ENCODE peak calls at places on chromosome 7, in ten cellular contexts. N is stomach; I is fibroblast of pulmonary artery; J is NCI-H1092 treated with DMSO at 0.1 percent for 48 hours; V is activated CD4-positive, alpha-beta T cell treated with anti-CD3 and anti-CD28 coated beads, Interleukin-2, amount 10 ng/mL, durations not matched to agents 24 days and 14 days; P is CD4-positive, alpha-beta T cell; Y is cardiac muscle cell; G is fibroblast of the conjunctiva; F is right lobe of liver; U is GM13977. H is an unnamed sample.

GRCh38 chr7:54811925-54812264 is 52.9 kb upstream of the SEC61G start:
- DNase-seq in P (no peak), N (no peak), F (no peak), U (no peak), Y (peak), V (peak), G (no peak), I (peak), J (no peak), H (no peak)

GRCh38 chr7:150910996-150911422 is 58.7 kb downstream of the AOC1 start:
- DNase-seq in G (no peak), J (no peak), N (no peak), I (no peak), V (no peak), F (no peak), U (no peak), Y (no peak), P (no peak), H (no peak)

GRCh38 chr7:2123360-2123759 is 109.4 kb downstream of the MAD1L1 start:
- DNase-seq in Y (no peak), I (no peak), U (no peak), F (no peak), N (no peak), G (no peak), V (no peak), P (no peak), J (peak), H (no peak)

GRCh38 chr7:103413407-103413806 is 32.6 kb downstream of the SLC26A5 start:
- DNase-seq in N (no peak), F (no peak), G (no peak), P (no peak), I (no peak), J (no peak), V (no peak), U (no peak), Y (no peak), H (no peak)

GRCh38 chr7:30028749-30029635 is 780 bp downstream of the PLEKHA8 start:
- DNase-seq in N (no peak), U (peak), I (peak), Y (peak), P (no peak), G (no peak), F (no peak), V (no peak), J (no peak), H (peak)

GRCh38 chr7:8387551-8388256 is 45.7 kb upstream of the NXPH1 start:
- DNase-seq in U (no peak), V (no peak), Y (no peak), N (no peak), J (no peak), I (no peak), P (no peak), F (no peak), G (no peak), H (no peak)

GRCh38 chr7:8197994-8198698 is 63.8 kb downstream of the ICA1 start:
- DNase-seq in V (peak), F (no peak), I (no peak), P (no peak), N (no peak), J (no peak), U (no peak), Y (no peak), G (no peak), H (no peak)

GRCh38 chr7:45239486-45239885 is 81.9 kb downstream of the RAMP3 start:
- DNase-seq in I (peak), U (no peak), F (no peak), J (no peak), P (no peak), G (peak), V (no peak), N (no peak), Y (peak), H (peak)

GRCh38 chr7:21653623-21654022 is 110.8 kb downstream of the DNAH11 start:
- DNase-seq in I (no peak), F (no peak), P (no peak), J (no peak), U (no peak), G (no peak), V (no peak), Y (no peak), N (no peak), H (no peak)

GRCh38 chr7:123398931-123399330 is 135.5 kb downstream of the IQUB start:
- DNase-seq in P (no peak), V (no peak), N (no peak), G (no peak), J (no peak), F (no peak), Y (no peak), U (no peak), I (no peak), H (no peak)

GRCh38 chr7:55641811-55642210 is 69.5 kb upstream of the VOPP1 start:
- DNase-seq in G (no peak), J (no peak), F (no peak), I (no peak), N (no peak), V (peak), Y (no peak), U (peak), P (no peak), H (no peak)

GRCh38 chr7:104795616-104796398 is 218.2 kb upstream of the KMT2E start:
- DNase-seq in U (no peak), V (no peak), I (peak), J (no peak), P (no peak), N (no peak), Y (no peak), F (no peak), G (no peak), H (no peak)

GRCh38 chr7:40700653-40701475 is 566.1 kb downstream of the SUGCT start:
- DNase-seq in J (no peak), G (no peak), N (no peak), P (no peak), V (peak), U (no peak), I (peak), Y (peak), F (no peak), H (peak)

GRCh38 chr7:27053153-27053552 is 42.6 kb downstream of the HOXA1 start:
- DNase-seq in U (no peak), Y (no peak), G (no peak), P (no peak), F (no peak), N (no peak), I (no peak), V (no peak), J (no peak), H (no peak)

H was measured in osteoblast.